ENCODE peak calls at places on chromosomes 6 and 20, in ten cellular contexts. B is heart left ventricle, I is cardiac fibroblast, A is GM10248, H is B cell, L is endodermal cell, N is Calu3, P is HFF-Myc, G is BJ, D is cardiac muscle cell. Z is an unnamed sample.

GRCh38 chr6:41707565-41708200 is 27.7 kb downstream of the TFEB start:
- DNase-seq in D (no peak), I (no peak), A (no peak), N (no peak), B (no peak), H (peak), L (no peak), G (no peak), P (no peak), Z (no peak)

GRCh38 chr6:21666788-21667681 is 73.5 kb downstream of the SOX4 start:
- DNase-seq in A (no peak), G (no peak), D (no peak), P (no peak), N (no peak), L (peak), I (peak), B (no peak), H (peak), Z (no peak)

GRCh38 chr6:63317641-63318040 is 2.1 kb downstream of the LGSN start:
- DNase-seq in B (no peak), N (no peak), D (no peak), G (no peak), L (no peak), I (no peak), H (no peak), A (no peak), P (no peak), Z (no peak)

GRCh38 chr20:6731951-6732580 is 35.4 kb upstream of the BMP2 start:
- DNase-seq in B (peak), N (no peak), L (no peak), H (no peak), I (no peak), G (no peak), A (no peak), D (no peak), P (no peak), Z (no peak)

GRCh38 chr6:21559238-21559637 is 34.3 kb upstream of the SOX4 start:
- DNase-seq in N (no peak), I (no peak), D (no peak), B (no peak), L (no peak), P (no peak), G (no peak), A (no peak), H (no peak), Z (no peak)

GRCh38 chr6:168968228-168968627 is 285.4 kb downstream of the THBS2 start:
- DNase-seq in L (no peak), N (peak), D (no peak), P (peak), A (no peak), H (no peak), I (peak), B (peak), G (peak), Z (no peak)

GRCh38 chr20:63659370-63659769 is 1.3 kb downstream of the RTEL1 start:
- DNase-seq in D (no peak), P (no peak), H (no peak), B (no peak), N (no peak), A (no peak), L (no peak), I (no peak), G (no peak), Z (peak)

GRCh38 chr6:35920793-35921732 is at the start of gene SRPK1:
- DNase-seq in P (peak), A (peak), H (peak), D (peak), L (peak), G (no peak), I (peak), B (peak), N (peak), Z (peak)

GRCh38 chr6:2839195-2839981 is 2.3 kb downstream of the SERPINB1 start:
- DNase-seq in N (peak), I (peak), D (no peak), A (no peak), G (no peak), P (no peak), B (no peak), L (no peak), H (no peak), Z (no peak)

GRCh38 chr6:94099072-94099471 is 679.7 kb upstream of the EPHA7 start:
- DNase-seq in N (no peak), P (no peak), B (no peak), G (no peak), A (no peak), L (no peak), D (no peak), H (no peak), I (no peak), Z (no peak)

GRCh38 chr6:56551409-56552120 is 91.1 kb downstream of the DST start:
- DNase-seq in G (no peak), L (no peak), I (no peak), D (no peak), H (no peak), N (no peak), A (no peak), P (no peak), B (peak), Z (no peak)

GRCh38 chr20:17589161-17589834 is 19.4 kb downstream of the DSTN start:
- DNase-seq in H (no peak), A (no peak), I (peak), L (no peak), N (no peak), B (no peak), G (no peak), P (no peak), D (no peak), Z (no peak)

GRCh38 chr20:49426873-49427272 is 55.6 kb downstream of the KCNB1 start:
- DNase-seq in N (no peak), B (no peak), H (no peak), P (no peak), A (no peak), G (no peak), I (no peak), D (no peak), L (no peak), Z (no peak)

GRCh38 chr20:59411191-59411988 is 111.0 kb downstream of the EDN3 start:
- DNase-seq in A (no peak), L (peak), I (no peak), G (no peak), B (no peak), D (no peak), N (no peak), H (no peak), P (no peak), Z (no peak)

GRCh38 chr6:89834884-89835792 is 5.5 kb downstream of the CASP8AP2 start:
- DNase-seq in L (no peak), D (no peak), P (no peak), I (no peak), G (no peak), B (no peak), N (no peak), H (peak), A (peak), Z (no peak)

GRCh38 chr6:159981171-159981571 is 12.3 kb downstream of the IGF2R start:
- DNase-seq in N (no peak), L (no peak), I (no peak), A (no peak), H (no peak), B (no peak), D (no peak), P (no peak), G (no peak), Z (no peak)

GRCh38 chr6:140602431-140602836 is 1228.0 kb upstream of the CITED2 start:
- DNase-seq in H (no peak), A (no peak), B (no peak), N (no peak), P (no peak), L (no peak), G (no peak), D (peak), I (no peak), Z (no peak)

GRCh38 chr6:34940030-34940434 is 51.0 kb downstream of the ANKS1A start:
- DNase-seq in D (peak), A (no peak), L (no peak), H (no peak), B (no peak), I (no peak), N (no peak), G (no peak), P (no peak), Z (no peak)

GRCh38 chr6:5726976-5727718 is 279.6 kb downstream of the NRN1 start:
- DNase-seq in D (no peak), B (no peak), G (no peak), H (peak), N (no peak), A (no peak), I (no peak), P (no peak), L (peak), Z (no peak)

GRCh38 chr20:32968833-32969241 is 35.4 kb downstream of the SUN5 start:
- DNase-seq in G (no peak), I (peak), N (no peak), A (peak), P (no peak), D (no peak), H (no peak), B (no peak), L (peak), Z (no peak)

GRCh38 chr20:60332523-60332922 is 374.3 kb downstream of the CDH26 start:
- DNase-seq in A (no peak), D (no peak), L (no peak), B (no peak), P (no peak), H (no peak), I (no peak), G (no peak), N (no peak), Z (no peak)

GRCh38 chr6:34338377-34338776 is 54.1 kb downstream of the NUDT3 start:
- DNase-seq in I (no peak), P (no peak), B (no peak), A (no peak), N (no peak), G (no peak), L (no peak), D (no peak), H (no peak), Z (no peak)

GRCh38 chr6:161245363-161245762 is 28.5 kb downstream of the AGPAT4 start:
- DNase-seq in A (no peak), G (no peak), B (no peak), P (no peak), D (no peak), N (no peak), I (no peak), L (no peak), H (no peak), Z (no peak)

GRCh38 chr20:53679597-53680309 is 86.1 kb upstream of the ZNF217 start:
- DNase-seq in G (no peak), B (no peak), D (no peak), P (no peak), A (no peak), H (no peak), I (no peak), N (no peak), L (peak), Z (no peak)

GRCh38 chr6:155077784-155078183 is 82.7 kb downstream of the TIAM2 start:
- DNase-seq in D (no peak), I (no peak), H (no peak), L (no peak), A (no peak), P (no peak), G (no peak), N (no peak), B (no peak), Z (no peak)

GRCh38 chr6:90351696-90352095 is 55.1 kb upstream of the BACH2 start:
- DNase-seq in N (no peak), D (no peak), B (no peak), L (no peak), I (peak), A (no peak), H (no peak), G (no peak), P (no peak), Z (no peak)

GRCh38 chr6:16108996-16109658 is 19.8 kb upstream of the MYLIP start:
- DNase-seq in G (no peak), A (no peak), H (no peak), L (no peak), B (peak), D (peak), P (no peak), N (peak), I (no peak), Z (no peak)

GRCh38 chr20:34072778-34073177 is 39.3 kb downstream of the EIF2S2 start:
- DNase-seq in I (no peak), L (no peak), H (no peak), P (no peak), D (no peak), G (no peak), A (no peak), N (no peak), B (no peak), Z (no peak)

GRCh38 chr20:34068001-34068400 is 44.0 kb downstream of the EIF2S2 start:
- DNase-seq in G (no peak), D (no peak), B (no peak), I (no peak), L (peak), N (no peak), P (no peak), A (no peak), H (no peak), Z (no peak)

GRCh38 chr20:34072076-34072475 is 40.0 kb downstream of the EIF2S2 start:
- DNase-seq in B (no peak), P (no peak), D (no peak), H (no peak), G (no peak), N (no peak), I (no peak), A (no peak), L (no peak), Z (no peak)

GRCh38 chr20:34069341-34070078 is 42.5 kb downstream of the EIF2S2 start:
- DNase-seq in D (peak), N (peak), A (peak), I (peak), L (peak), P (peak), G (no peak), B (peak), H (peak), Z (no peak)

GRCh38 chr20:34070079-34070439 is 42.0 kb downstream of the EIF2S2 start:
- DNase-seq in A (no peak), I (no peak), H (no peak), N (no peak), G (no peak), L (no peak), B (no peak), D (no peak), P (no peak), Z (no peak)
- TF ChIP-seq CTCF in A (no peak), I (no peak), H (peak), N (peak), G (no peak), L (peak), B (no peak), D (no peak), P (no peak), Z (peak)

GRCh38 chr6:137589067-137589848 is 95.1 kb upstream of the OLIG3 start:
- DNase-seq in L (peak), I (peak), N (peak), H (peak), B (no peak), D (peak), A (peak), P (peak), G (no peak), Z (no peak)
- TF ChIP-seq CTCF in L (peak), I (peak), N (peak), H (peak), B (peak), D (peak), A (peak), P (peak), G (peak), Z (peak)

GRCh38 chr20:1931830-1932229 is 36.6 kb downstream of the SIRPA start:
- DNase-seq in G (no peak), P (no peak), A (no peak), B (no peak), D (no peak), N (no peak), L (no peak), H (no peak), I (no peak), Z (no peak)
- TF ChIP-seq CTCF in G (no peak), P (no peak), A (no peak), B (no peak), D (no peak), N (no peak), L (no peak), H (no peak), I (no peak), Z (no peak)

DNA sequence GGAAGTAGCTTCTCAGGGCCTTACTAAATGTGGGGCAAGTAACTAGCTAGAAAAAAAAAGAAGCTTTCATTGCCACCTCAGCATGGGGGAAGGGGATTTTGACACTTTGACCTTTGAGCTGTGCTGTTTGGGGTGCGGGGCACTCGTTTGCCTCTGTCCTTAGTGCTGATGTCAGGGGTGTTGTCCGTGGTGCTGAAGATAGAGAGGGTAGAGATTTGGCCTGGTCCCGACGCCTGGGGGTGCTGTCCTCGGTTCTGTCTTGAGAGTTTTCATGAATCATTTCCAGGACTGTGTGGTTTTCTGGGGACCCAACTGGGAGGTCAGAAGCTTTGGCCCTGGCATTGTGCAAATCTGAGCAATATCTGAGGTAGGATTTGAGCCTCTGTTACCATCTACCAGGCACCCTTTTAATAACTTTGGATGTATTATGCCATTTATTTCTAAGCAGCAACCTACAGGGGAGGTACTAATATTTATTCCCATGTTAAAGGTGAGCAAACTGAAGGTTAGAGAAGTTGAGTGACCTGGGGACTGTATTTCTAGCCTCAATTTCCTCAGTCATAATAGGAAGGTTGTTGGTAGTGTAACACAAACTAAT is 78.0 kb downstream of the DLGAP4 start:
- DNase-seq in A (peak), D (peak), G (no peak), N (peak), P (peak), B (no peak), L (peak), I (peak), H (peak), Z (no peak)
- TF ChIP-seq CTCF in A (no peak), D (peak), G (peak), N (no peak), P (peak), B (no peak), L (peak), I (peak), H (no peak), Z (peak)